ENCODE peak calls at places on chromosomes 13 and 19, in four cellular contexts. X is breast epithelium, E is cardiac fibroblast, R is ascending aorta. L is an unnamed sample.

GRCh38 chr19:52942371-52943133 is 19.3 kb upstream of the ZNF888 start:
- DNase-seq in E (peak; percentile 84), X (peak; percentile 96), R (peak; percentile 81), L (peak; percentile 83)

GRCh38 chr13:32278456-32278855 is 36.7 kb downstream of the ZAR1L start:
- DNase-seq in E (peak; percentile 52), R (no peak), X (no peak), L (peak; percentile 22)

GRCh38 chr19:49952475-49952829 is 8.5 kb downstream of the SIGLEC11 start:
- DNase-seq in R (no peak), X (no peak), E (no peak), L (peak; percentile 62)

GRCh38 chr13:33249066-33249465 is 36.5 kb downstream of the STARD13 start:
- DNase-seq in X (no peak), E (peak; percentile 85), R (no peak), L (no peak)

GRCh38 chr19:1264801-1265610 is 4.1 kb upstream of the CIRBP start:
- DNase-seq in R (no peak), X (peak; percentile 79), E (peak; percentile 94), L (peak; percentile 88)

GRCh38 chr19:50383307-50383851 is 768 bp upstream of the POLD1 start:
- DNase-seq in R (no peak), X (peak; percentile 32), E (no peak), L (no peak)

GRCh38 chr19:57850553-57851017 is 926 bp downstream of the ZNF587 start:
- DNase-seq in R (no peak), E (peak; percentile 56), X (no peak), L (peak; percentile 55)

GRCh38 chr19:55336101-55336500 is 3.6 kb upstream of the KMT5C start:
- DNase-seq in E (peak; percentile 60), R (no peak), X (no peak), L (no peak)

GRCh38 chr13:66996503-66996902 is 233.6 kb downstream of the PCDH9 start:
- DNase-seq in X (no peak), R (no peak), E (peak; percentile 31), L (peak; percentile 13)

GRCh38 chr19:16883518-16883917 is 5.3 kb upstream of the F2RL3 start:
- DNase-seq in E (no peak), X (peak; percentile 54), R (no peak), L (no peak)

GRCh38 chr19:18379803-18380747 is 5.9 kb upstream of the GDF15 start:
- DNase-seq in X (peak; percentile 97), R (peak; percentile 86), E (peak; percentile 94), L (peak; percentile 83)

GRCh38 chr13:111005808-111006494 is 91.1 kb upstream of the ANKRD10 start:
- DNase-seq in X (no peak), R (no peak), E (peak; percentile 31), L (peak; percentile 76)

GRCh38 chr13:84867246-84867645 is 932.0 kb downstream of the SLITRK6 start:
- DNase-seq in E (no peak), R (no peak), X (no peak), L (no peak)

GRCh38 chr13:84864341-84864740 is 934.9 kb downstream of the SLITRK6 start:
- DNase-seq in X (no peak), R (no peak), E (no peak), L (no peak)

GRCh38 chr13:84873951-84874350 is 925.3 kb downstream of the SLITRK6 start:
- DNase-seq in E (no peak), R (no peak), X (no peak), L (no peak)

DNA sequence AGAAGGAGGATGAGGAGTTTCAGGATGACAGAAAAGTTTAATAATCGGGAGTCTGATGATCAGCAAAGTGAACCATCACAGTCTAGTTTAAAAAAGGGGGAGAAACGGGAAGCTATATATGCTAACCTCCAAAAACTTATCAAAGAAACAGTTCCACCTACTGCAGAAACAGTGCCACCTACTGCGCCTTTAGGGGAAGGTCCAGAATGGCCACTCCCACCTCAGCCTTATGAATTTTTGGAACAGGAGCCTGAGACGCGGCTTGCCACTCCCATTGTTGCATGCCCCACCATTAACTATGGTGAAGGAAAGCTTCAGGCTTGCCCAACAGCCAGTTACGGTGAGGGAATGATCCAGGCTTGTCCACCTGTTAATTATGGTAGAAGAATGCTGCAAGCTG is 929.0 kb downstream of the SLITRK6 start:
- DNase-seq in R (no peak), X (no peak), E (no peak), L (no peak)
- TF ChIP-seq CTCF in R (no peak), X (no peak), E (no peak), L (no peak)

DNA sequence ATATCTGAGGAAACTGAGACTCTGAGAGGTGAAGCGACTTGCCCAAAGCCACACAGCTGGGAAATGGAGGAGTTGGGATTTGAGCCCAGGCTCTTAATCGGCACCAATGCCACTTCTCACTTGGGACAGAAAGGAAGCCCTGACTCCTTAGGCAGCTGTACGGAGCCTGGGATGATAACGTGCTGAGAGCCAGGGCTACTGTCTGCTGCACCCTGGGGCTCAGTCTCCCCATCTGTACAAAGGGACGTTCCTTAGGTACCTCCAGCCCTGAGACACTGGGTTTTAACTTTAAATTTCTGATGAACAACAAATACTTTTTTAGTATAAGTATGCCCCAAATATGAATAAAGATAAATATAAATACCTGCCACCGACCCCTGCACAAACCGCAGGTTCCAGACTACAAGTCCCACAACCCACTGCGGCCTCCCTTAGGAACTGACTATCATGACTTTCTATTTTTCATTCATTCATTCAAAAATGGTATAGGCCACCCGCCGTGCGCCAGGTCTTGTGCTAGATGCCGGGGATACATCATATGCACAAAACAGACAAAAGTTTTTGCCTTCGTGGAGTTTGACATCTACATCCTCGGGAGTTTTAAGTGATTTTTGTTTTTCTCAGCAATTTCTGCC is 766 bp upstream of the NCLN start:
- DNase-seq in R (peak; percentile 36), E (no peak), X (peak; percentile 69), L (no peak)
- H3K4me3 ChIP-seq in R (peak overlapping the region; percentile 98), E (peak overlapping the region; percentile 44), X (peak overlapping the region; percentile 91), L (peak overlapping the region; percentile 78)

GRCh38 chr19:15120135-15121026 is 13.2 kb downstream of the SYDE1 start:
- DNase-seq in E (no peak), R (no peak), X (no peak), L (no peak)
- TF ChIP-seq CTCF in E (no peak), R (no peak), X (no peak), L (no peak)

GRCh38 chr13:20291675-20292074 is 59.6 kb upstream of the GJB6 start:
- DNase-seq in E (no peak), X (no peak), R (no peak), L (no peak)
- H3K4me3 ChIP-seq in E (no peak overlapping the region), X (no peak overlapping the region), R (no peak overlapping the region), L (no peak overlapping the region)

GRCh38 chr13:95224064-95224463 is 77.2 kb downstream of the ABCC4 start:
- DNase-seq in X (no peak), E (no peak), R (no peak), L (no peak)

GRCh38 chr13:95226051-95226450 is 75.2 kb downstream of the ABCC4 start:
- DNase-seq in X (no peak), R (no peak), E (no peak), L (no peak)

GRCh38 chr13:95226476-95226875 is 74.8 kb downstream of the ABCC4 start:
- DNase-seq in X (no peak), R (no peak), E (no peak), L (no peak)

GRCh38 chr13:95221991-95222732 is 79.1 kb downstream of the ABCC4 start:
- DNase-seq in X (no peak), E (no peak), R (no peak), L (peak; percentile 34)

GRCh38 chr13:95222733-95223018 is 78.6 kb downstream of the ABCC4 start:
- DNase-seq in R (no peak), E (no peak), X (no peak), L (no peak)
- TF ChIP-seq CTCF in R (no peak), E (no peak), X (no peak), L (peak; percentile 16)

GRCh38 chr19:39307822-39308530 is 11.8 kb downstream of the IFNL1 start:
- DNase-seq in R (no peak), X (no peak), E (no peak), L (no peak)
- H3K4me3 ChIP-seq in R (no peak overlapping the region), X (peak overlapping the region; percentile 38), E (no peak overlapping the region), L (no peak overlapping the region)

DNA sequence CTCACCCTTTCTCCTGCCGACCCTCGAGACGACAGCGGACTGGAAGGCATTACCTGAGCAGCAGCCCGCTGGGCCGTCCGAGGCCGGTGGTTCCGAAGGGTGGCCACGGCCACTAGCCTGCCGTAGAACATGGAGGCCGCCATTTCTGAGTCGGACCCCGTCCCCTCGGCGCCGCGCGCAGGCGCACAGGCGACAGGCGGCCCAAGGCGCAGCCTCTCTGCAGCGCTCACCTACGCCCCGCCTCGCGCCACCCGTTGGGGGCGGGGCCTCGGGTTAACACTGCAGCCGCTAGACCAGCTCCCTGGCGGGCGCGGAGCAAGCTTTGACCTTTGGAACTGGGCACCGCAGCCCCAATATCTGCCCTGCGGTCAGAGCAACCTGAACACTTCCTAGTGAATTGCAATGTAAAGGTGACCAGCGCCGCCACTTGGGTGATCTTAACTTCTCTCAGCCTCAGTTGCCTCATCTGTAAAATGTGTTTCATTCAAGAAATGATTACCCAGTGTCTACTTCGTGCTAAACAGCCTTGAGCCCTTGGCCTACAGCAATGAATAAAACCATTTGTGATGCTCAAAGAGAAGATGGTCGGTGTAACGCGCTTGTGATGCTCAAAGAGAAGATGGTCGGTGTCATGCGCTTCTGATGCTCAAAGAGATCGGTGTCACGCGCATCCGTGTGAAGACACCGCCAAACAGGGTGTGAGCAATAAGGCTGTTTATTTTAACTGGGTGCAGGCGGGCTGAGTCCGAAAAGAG is at the start of gene SUCLA2:
- DNase-seq in R (peak; percentile 38), E (peak; percentile 89), X (peak; percentile 80), L (peak; percentile 86)
- TF ChIP-seq CTCF in R (no peak), E (no peak), X (no peak), L (no peak)

GRCh38 chr13:25862156-25862555 is 189.7 kb downstream of the SHISA2 start:
- DNase-seq in X (no peak), R (no peak), E (no peak), L (no peak)

GRCh38 chr13:25868483-25868882 is 183.3 kb downstream of the SHISA2 start:
- DNase-seq in X (no peak), E (no peak), R (no peak), L (no peak)

GRCh38 chr13:25865391-25865790 is 186.4 kb downstream of the SHISA2 start:
- DNase-seq in R (no peak), E (no peak), X (no peak), L (no peak)

GRCh38 chr13:25864116-25864515 is 187.7 kb downstream of the SHISA2 start:
- DNase-seq in E (no peak), R (no peak), X (no peak), L (no peak)

DNA sequence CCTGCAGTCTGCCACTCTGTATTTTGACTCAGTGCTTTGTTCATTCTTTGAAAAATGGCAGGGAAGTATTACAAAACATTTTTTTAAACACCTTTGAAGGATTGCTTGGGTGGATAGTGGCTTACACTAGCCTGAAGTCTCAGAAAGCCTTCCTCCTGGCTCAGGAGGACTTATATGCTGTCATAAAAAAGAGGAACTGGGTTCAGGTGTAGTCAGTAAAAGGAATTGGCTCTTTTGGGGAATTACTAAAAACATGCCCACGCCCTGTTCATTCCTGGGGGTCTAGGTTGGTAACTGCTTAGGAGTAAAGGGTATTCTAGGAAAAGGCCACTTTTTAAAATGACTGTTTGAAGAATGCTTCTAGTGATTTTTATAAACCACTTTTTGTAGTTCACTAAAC is 186.9 kb downstream of the SHISA2 start:
- DNase-seq in E (no peak), X (no peak), R (no peak), L (no peak)
- H3K4me3 ChIP-seq in E (no peak overlapping the region), X (no peak overlapping the region), R (no peak overlapping the region), L (no peak overlapping the region)